ENCODE peak calls at places on chromosomes 1 and 21, in four cellular contexts. E, B, C and T are unnamed samples.

GRCh38 chr1:40633563-40634376 is 31.7 kb downstream of the RIMS3 start:
- DNase-seq in B (no peak), E (no peak), C (no peak), T (no peak)

GRCh38 chr1:230208619-230209261 is 141.7 kb downstream of the GALNT2 start:
- DNase-seq in E (no peak), C (no peak), B (no peak), T (no peak)

GRCh38 chr1:64291931-64292330 is 88.5 kb downstream of the UBE2U start:
- DNase-seq in C (no peak), E (no peak), B (peak), T (no peak)

GRCh38 chr1:79974659-79975058 is 968.1 kb upstream of the ADGRL4 start:
- DNase-seq in C (no peak), B (no peak), E (no peak), T (peak)

GRCh38 chr1:172136925-172137324 is 283.6 kb upstream of the C1orf105 start:
- DNase-seq in E (no peak), B (no peak), C (no peak), T (no peak)

GRCh38 chr1:20484526-20485462 is 1.2 kb downstream of the CAMK2N1 start:
- DNase-seq in E (no peak), C (no peak), B (peak), T (peak)

GRCh38 chr21:31132574-31133242 is 94.4 kb upstream of the KRTAP19-8 start:
- DNase-seq in B (no peak), E (peak), C (peak), T (no peak)

GRCh38 chr1:26482921-26483320 is 10.7 kb downstream of the HMGN2 start:
- DNase-seq in E (peak), B (no peak), C (peak), T (no peak)

GRCh38 chr1:205351984-205352713 is 4.6 kb downstream of the KLHDC8A start:
- DNase-seq in E (no peak), B (no peak), C (peak), T (peak)

GRCh38 chr1:95467036-95467435 is 233.0 kb downstream of the RWDD3 start:
- DNase-seq in E (no peak), C (no peak), B (no peak), T (no peak)

GRCh38 chr1:201164645-201165044 is 10.4 kb upstream of the TMEM9 start:
- DNase-seq in E (no peak), B (no peak), C (no peak), T (no peak)

GRCh38 chr1:231705860-231706553 is 79.4 kb downstream of the DISC1 start:
- DNase-seq in B (no peak), C (no peak), E (no peak), T (no peak)

GRCh38 chr1:12014141-12014981 is 4.9 kb upstream of the MIIP start:
- DNase-seq in E (peak), C (peak), B (no peak), T (no peak)

GRCh38 chr21:39386194-39386593 is 37.3 kb upstream of the HMGN1 start:
- DNase-seq in C (no peak), B (no peak), E (no peak), T (no peak)

GRCh38 chr1:236808005-236808404 is 12.9 kb downstream of the MTR start:
- DNase-seq in C (peak), E (peak), B (no peak), T (no peak)

GRCh38 chr1:170461362-170461761 is 70.6 kb upstream of the GORAB start:
- DNase-seq in E (peak), B (no peak), C (peak), T (no peak)

GRCh38 chr1:38242506-38242905 is 195.9 kb upstream of the POU3F1 start:
- DNase-seq in E (no peak), C (no peak), B (no peak), T (no peak)

GRCh38 chr1:86616433-86616832 is 69.6 kb downstream of the CLCA4 start:
- DNase-seq in C (no peak), B (no peak), E (no peak), T (no peak)

GRCh38 chr21:21291883-21292569 is 293.8 kb downstream of the NCAM2 start:
- DNase-seq in E (no peak), C (no peak), B (no peak), T (no peak)

GRCh38 chr1:33301273-33301984 is 19.5 kb downstream of the A3GALT2 start:
- DNase-seq in B (no peak), C (peak), E (no peak), T (no peak)

GRCh38 chr1:167502719-167503452 is 15.4 kb downstream of the CD247 start:
- DNase-seq in C (no peak), E (no peak), B (no peak), T (peak)

GRCh38 chr1:92924501-92924900 is 36.8 kb downstream of the DIPK1A start:
- DNase-seq in C (no peak), E (no peak), B (no peak), T (no peak)

DNA sequence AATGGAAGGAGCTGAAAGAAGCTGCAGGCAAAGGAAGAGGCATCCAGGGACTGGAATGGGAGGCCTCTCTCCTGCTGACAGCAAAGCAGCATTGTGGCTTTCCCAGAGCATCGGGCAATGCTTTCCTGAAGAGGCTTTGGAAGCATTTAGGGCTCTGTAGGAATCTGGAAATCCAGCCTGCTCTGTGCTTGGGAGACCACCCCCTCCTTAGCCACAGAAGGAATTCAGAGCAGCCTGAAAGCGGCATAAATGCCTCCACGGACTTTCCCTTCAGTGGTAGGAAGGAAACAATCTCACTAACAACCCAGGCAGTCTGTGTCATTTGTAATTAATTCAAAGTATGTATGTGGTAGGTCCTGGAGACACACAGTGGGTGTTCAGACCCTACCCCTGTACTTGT is 55.4 kb upstream of the GNG12 start:
- DNase-seq in C (peak), B (peak), E (peak), T (peak)
- H3K9ac ChIP-seq in C (peak), B (no peak), E (peak), T (no peak)

GRCh38 chr1:45552309-45552708 is 1.7 kb downstream of the AKR1A1 start:
- DNase-seq in B (no peak), C (no peak), E (no peak), T (no peak)
- H3K4me3 ChIP-seq in B (no peak), C (no peak), E (peak), T (peak)

GRCh38 chr1:226131639-226132038 is 54.9 kb downstream of the ACBD3 start:
- DNase-seq in C (no peak), E (no peak), B (no peak), T (no peak)
- H2AFZ ChIP-seq in C (no peak), E (no peak), B (no peak), T (no peak)

GRCh38 chr1:14924455-14925325 is 228.9 kb upstream of the TMEM51 start:
- DNase-seq in B (peak), E (peak), C (peak), T (peak)
- H3K9ac ChIP-seq in B (peak), E (peak), C (peak), T (no peak)

DNA sequence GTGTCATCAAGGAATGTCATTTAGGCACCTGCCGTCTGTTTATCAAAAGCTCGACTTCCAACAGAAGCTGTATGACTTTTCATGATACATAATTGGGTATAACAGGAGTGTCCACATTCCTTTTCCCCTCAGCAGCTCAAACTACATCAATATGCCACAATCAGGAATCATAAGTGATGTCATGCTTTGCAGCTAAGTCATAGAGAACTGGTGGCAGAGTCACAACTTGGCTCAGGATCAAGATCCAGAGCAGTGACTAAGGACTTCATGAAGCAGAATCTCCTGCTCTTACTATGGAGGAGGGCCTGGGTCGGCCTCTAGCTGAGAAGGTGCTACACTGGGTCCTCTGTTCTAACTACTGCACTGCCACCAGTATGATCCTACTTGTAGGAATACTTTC is 36.5 kb upstream of the AGBL4 start:
- DNase-seq in E (no peak), B (no peak), C (no peak), T (no peak)
- H3K4me3 ChIP-seq in E (no peak), B (no peak), C (no peak), T (no peak)

GRCh38 chr1:179762241-179762640 is 19.1 kb downstream of the FAM163A start:
- DNase-seq in C (no peak), B (no peak), E (no peak), T (no peak)
- H2AFZ ChIP-seq in C (no peak), B (no peak), E (no peak), T (no peak)

GRCh38 chr21:35529141-35529863 is 480.2 kb upstream of the RUNX1 start:
- DNase-seq in C (peak), E (peak), B (no peak), T (no peak)
- H3K9ac ChIP-seq in C (peak), E (no peak), B (no peak), T (no peak)

DNA sequence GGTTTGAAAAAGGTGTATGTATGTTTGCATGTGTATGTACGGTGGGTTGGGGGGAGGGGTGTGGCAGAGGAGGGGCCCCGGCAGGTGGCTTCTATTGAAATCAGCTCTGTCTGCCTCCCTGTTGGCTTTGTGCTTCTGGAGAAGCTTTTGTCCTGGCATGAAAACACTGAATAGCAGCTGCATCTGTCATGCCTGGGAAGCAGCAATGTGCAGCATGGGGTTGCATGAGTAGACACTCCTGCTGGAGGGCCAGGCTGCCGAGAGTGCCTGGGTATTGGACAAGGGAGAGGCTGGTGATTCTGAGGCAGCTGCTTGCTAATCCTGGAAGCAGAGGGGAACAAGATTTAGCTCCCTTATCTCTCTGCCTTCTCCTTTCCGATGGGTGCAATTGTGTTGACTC is 20.5 kb downstream of the MAPKAPK2 start:
- DNase-seq in B (no peak), E (peak), C (peak), T (peak)
- H3K4me3 ChIP-seq in B (no peak), E (no peak), C (no peak), T (peak)

GRCh38 chr1:101128851-101129250 is 103.3 kb upstream of the DPH5 start:
- DNase-seq in C (no peak), B (no peak), E (no peak), T (no peak)

GRCh38 chr1:101131239-101131924 is 105.4 kb upstream of the S1PR1 start:
- DNase-seq in C (no peak), E (no peak), B (no peak), T (no peak)

GRCh38 chr1:101129975-101130374 is 104.4 kb upstream of the DPH5 start:
- DNase-seq in C (no peak), B (no peak), E (no peak), T (no peak)

GRCh38 chr1:101130673-101131072 is 105.1 kb upstream of the DPH5 start:
- DNase-seq in C (peak), E (peak), B (no peak), T (no peak)

GRCh38 chr1:101128211-101128727 is 102.7 kb upstream of the DPH5 start:
- DNase-seq in E (no peak), B (peak), C (no peak), T (no peak)
- H2AFZ ChIP-seq in E (no peak), B (peak), C (no peak), T (peak)

DNA sequence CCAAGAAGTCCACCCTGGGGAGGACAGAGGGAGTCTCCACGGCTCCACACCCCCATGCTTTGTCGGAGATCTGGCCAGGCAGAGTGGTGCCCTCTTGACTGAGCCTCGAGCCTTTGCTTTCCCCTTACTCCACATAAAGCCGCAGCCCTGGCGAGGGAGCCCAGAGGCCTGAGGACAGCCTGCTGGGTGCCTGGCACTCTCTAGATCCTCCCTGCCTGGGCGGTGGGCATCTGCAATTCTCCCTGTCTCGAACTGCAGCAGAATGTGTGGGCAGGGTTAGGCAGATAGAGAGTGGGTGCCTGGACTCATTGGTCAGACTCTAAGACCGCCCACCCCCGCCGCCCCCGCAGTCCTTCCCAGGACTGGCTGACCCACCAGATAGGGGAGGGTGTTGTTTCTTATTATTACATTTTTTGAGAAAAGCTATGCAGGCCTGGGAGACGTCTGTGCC is 13.9 kb downstream of the EPHX1 start:
- DNase-seq in E (no peak), B (no peak), C (no peak), T (no peak)
- H3K9ac ChIP-seq in E (no peak), B (no peak), C (no peak), T (no peak)